ENCODE peak calls at places on chromosomes 2 and 18, in eight cellular contexts. M is mesothelial cell of epicardium, K is GM12878, U is GM10248, A is heart left ventricle, Z is astrocyte of the spinal cord, G is cardiac muscle cell, J is BE2C. S is an unnamed sample.

GRCh38 chr18:7170292-7170691 is 52.7 kb upstream of the LAMA1 start:
- DNase-seq in A (no peak), U (no peak), Z (no peak), K (no peak), M (no peak), J (no peak), G (no peak), S (no peak)

GRCh38 chr2:64485961-64486360 is 32.0 kb downstream of the LGALSL start:
- DNase-seq in U (no peak), J (no peak), A (no peak), G (peak), M (no peak), Z (no peak), K (no peak), S (no peak)

GRCh38 chr2:128115921-128116320 is 24.9 kb downstream of the UGGT1 start:
- DNase-seq in G (no peak), K (no peak), Z (no peak), J (no peak), U (no peak), A (no peak), M (no peak), S (no peak)

GRCh38 chr2:133148187-133148586 is 420.1 kb downstream of the NCKAP5 start:
- DNase-seq in A (no peak), K (no peak), U (no peak), Z (no peak), G (no peak), M (no peak), J (no peak), S (no peak)

GRCh38 chr2:50126845-50127244 is 905.1 kb downstream of the NRXN1 start:
- DNase-seq in A (no peak), K (no peak), Z (no peak), G (no peak), M (peak), U (no peak), J (peak), S (no peak)

GRCh38 chr2:164700390-164700789 is 79.1 kb upstream of the GRB14 start:
- DNase-seq in J (no peak), M (no peak), U (no peak), A (no peak), G (no peak), K (no peak), Z (peak), S (no peak)

GRCh38 chr2:164839914-164840457 is 1.6 kb downstream of the COBLL1 start:
- DNase-seq in M (no peak), K (no peak), A (no peak), Z (peak), U (no peak), G (peak), J (no peak), S (no peak)

GRCh38 chr2:204024503-204024902 is 87.9 kb downstream of the ICOS start:
- DNase-seq in Z (peak), K (no peak), G (peak), J (peak), A (no peak), U (no peak), M (no peak), S (peak)

GRCh38 chr2:118881490-118882129 is 34.2 kb upstream of the EN1 start:
- DNase-seq in G (peak), A (peak), J (peak), Z (peak), M (peak), K (no peak), U (peak), S (peak)

GRCh38 chr2:215571693-215572092 is 135.8 kb upstream of the FN1 start:
- DNase-seq in G (no peak), M (no peak), U (no peak), K (no peak), A (no peak), J (no peak), Z (no peak), S (no peak)

GRCh38 chr2:20108655-20109396 is 57.4 kb upstream of the LAPTM4A start:
- DNase-seq in J (no peak), G (no peak), M (no peak), Z (no peak), A (no peak), K (no peak), U (no peak), S (no peak)

GRCh38 chr18:74128114-74128513 is 19.5 kb downstream of the FBXO15 start:
- DNase-seq in Z (no peak), K (no peak), G (no peak), J (no peak), U (no peak), M (no peak), A (no peak), S (no peak)

GRCh38 chr18:25349131-25349925 is 2.6 kb downstream of the ZNF521 start:
- DNase-seq in Z (peak), G (peak), K (no peak), U (peak), M (peak), A (peak), J (no peak), S (peak)

GRCh38 chr2:128347701-128348504 is 29.2 kb upstream of the HS6ST1 start:
- DNase-seq in Z (peak), K (no peak), U (peak), G (peak), M (no peak), A (peak), J (peak), S (no peak)

GRCh38 chr2:74385396-74385795 is 5.3 kb upstream of the DCTN1 start:
- DNase-seq in U (no peak), K (no peak), Z (no peak), J (no peak), G (peak), A (no peak), M (no peak), S (no peak)

GRCh38 chr2:44358498-44358897 is 2.8 kb downstream of the PREPL start:
- DNase-seq in U (peak), A (no peak), J (no peak), K (peak), G (peak), M (no peak), Z (peak), S (no peak)

GRCh38 chr2:178882666-178883440 is 75.6 kb upstream of the TTN start:
- DNase-seq in U (no peak), K (no peak), M (no peak), G (peak), Z (peak), A (no peak), J (no peak), S (no peak)

GRCh38 chr2:7707723-7708122 is 790.5 kb downstream of the RNF144A start:
- DNase-seq in Z (peak), A (no peak), U (no peak), J (no peak), G (no peak), M (no peak), K (no peak), S (no peak)

GRCh38 chr2:157233506-157233905 is 24.0 kb upstream of the GALNT5 start:
- DNase-seq in K (no peak), U (no peak), M (no peak), A (no peak), Z (peak), G (peak), J (no peak), S (no peak)

GRCh38 chr2:186569906-186570305 is 19.9 kb upstream of the ITGAV start:
- DNase-seq in Z (peak), M (no peak), A (no peak), U (no peak), K (no peak), G (no peak), J (no peak), S (no peak)

GRCh38 chr2:19231625-19232024 is 126.8 kb downstream of the OSR1 start:
- DNase-seq in A (no peak), G (no peak), K (no peak), J (no peak), U (no peak), Z (no peak), M (no peak), S (no peak)

GRCh38 chr2:45452866-45453265 is 158.2 kb downstream of the SRBD1 start:
- DNase-seq in A (peak), Z (peak), U (no peak), J (no peak), G (peak), M (no peak), K (no peak), S (no peak)

GRCh38 chr2:210180494-210180893 is 9.3 kb upstream of the KANSL1L start:
- DNase-seq in A (no peak), U (no peak), Z (no peak), G (no peak), K (no peak), M (no peak), J (no peak), S (no peak)

GRCh38 chr2:100891911-100892642 is 72.1 kb downstream of the NPAS2 start:
- DNase-seq in G (peak), K (no peak), M (no peak), U (no peak), Z (peak), J (no peak), A (no peak), S (no peak)

GRCh38 chr2:39435974-39436591 is 1.0 kb downstream of the MAP4K3 start:
- DNase-seq in A (no peak), M (no peak), Z (peak), J (no peak), U (no peak), G (peak), K (no peak), S (peak)

GRCh38 chr2:105324732-105325131 is 4.8 kb downstream of the TGFBRAP1 start:
- DNase-seq in U (no peak), J (no peak), K (no peak), Z (peak), M (no peak), A (no peak), G (peak), S (no peak)

GRCh38 chr2:3102915-3103569 is 274.6 kb downstream of the EIPR1 start:
- DNase-seq in A (no peak), U (peak), Z (no peak), J (no peak), K (no peak), G (no peak), M (no peak), S (no peak)

GRCh38 chr2:150584081-150584480 is 96.6 kb upstream of the RND3 start:
- DNase-seq in M (no peak), A (no peak), K (no peak), G (no peak), U (no peak), Z (no peak), J (no peak), S (no peak)

DNA sequence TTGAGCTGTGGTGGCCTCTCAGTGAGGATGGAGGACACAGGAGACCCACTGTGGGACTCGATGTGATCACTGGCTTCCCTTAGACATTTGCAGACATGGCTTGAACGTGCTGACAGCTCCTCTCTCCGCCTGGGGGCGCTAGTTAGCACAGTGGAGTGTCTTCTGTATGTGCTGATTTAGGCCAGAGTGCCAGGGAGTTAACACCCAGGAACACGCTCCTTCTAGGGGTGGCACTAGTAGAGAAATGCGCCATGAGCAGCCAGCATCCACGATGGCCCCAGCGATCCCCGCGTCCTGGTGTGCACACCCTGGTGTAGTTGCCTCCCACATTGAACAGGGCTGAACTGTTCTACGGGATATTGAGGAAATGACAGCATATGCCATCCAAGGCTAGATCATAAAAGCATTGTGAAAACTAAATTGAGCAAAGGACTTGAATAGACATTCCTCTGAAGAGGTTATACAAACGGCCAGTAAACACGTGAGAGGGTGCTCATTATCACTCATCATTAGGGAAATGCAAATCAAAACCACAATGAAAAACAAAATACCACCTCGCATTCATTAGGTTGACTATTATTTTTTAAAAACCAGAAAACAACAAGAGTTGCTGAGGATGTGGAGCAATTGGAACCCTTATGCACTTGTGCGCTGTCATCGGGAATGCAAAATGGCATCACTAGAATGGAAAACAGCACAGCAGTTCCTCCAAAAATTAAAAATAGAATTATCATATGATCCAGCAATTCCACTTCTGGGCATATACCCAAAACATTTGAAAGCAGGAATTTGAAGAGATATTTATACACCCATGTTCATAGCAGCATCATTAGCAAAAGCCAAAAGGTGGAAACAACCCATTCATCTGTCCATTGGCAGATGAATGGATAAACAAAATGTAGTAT is 11.6 kb upstream of the NMUR1 start:
- DNase-seq in A (no peak), U (peak), G (peak), Z (no peak), J (no peak), M (no peak), K (no peak), S (no peak)
- TF ChIP-seq CTCF in A (no peak), U (no peak), G (peak), Z (peak), J (peak), M (no peak), K (no peak), S (peak)

GRCh38 chr2:233031556-233032500 is 644 bp upstream of the NEU2 start:
- DNase-seq in Z (no peak), A (no peak), U (no peak), G (no peak), K (no peak), M (no peak), J (no peak), S (no peak)
- TF ChIP-seq CTCF in Z (no peak), A (no peak), U (no peak), G (no peak), K (no peak), M (no peak), J (no peak), S (no peak)

GRCh38 chr2:120224256-120224655 is 1.1 kb upstream of the TMEM185B start:
- DNase-seq in J (no peak), Z (no peak), A (no peak), G (no peak), M (no peak), K (no peak), U (no peak), S (no peak)

GRCh38 chr2:120222186-120223033 is 790 bp downstream of the TMEM185B start:
- DNase-seq in M (no peak), K (no peak), J (no peak), U (no peak), G (no peak), Z (no peak), A (no peak), S (no peak)

GRCh38 chr2:120221616-120222015 is 1.6 kb downstream of the TMEM185B start:
- DNase-seq in J (no peak), Z (no peak), K (no peak), A (no peak), U (no peak), G (no peak), M (no peak), S (no peak)

GRCh38 chr2:120224735-120225548 is 1.7 kb upstream of the TMEM185B start:
- DNase-seq in M (no peak), G (no peak), J (no peak), Z (no peak), U (no peak), A (no peak), K (no peak), S (no peak)

DNA sequence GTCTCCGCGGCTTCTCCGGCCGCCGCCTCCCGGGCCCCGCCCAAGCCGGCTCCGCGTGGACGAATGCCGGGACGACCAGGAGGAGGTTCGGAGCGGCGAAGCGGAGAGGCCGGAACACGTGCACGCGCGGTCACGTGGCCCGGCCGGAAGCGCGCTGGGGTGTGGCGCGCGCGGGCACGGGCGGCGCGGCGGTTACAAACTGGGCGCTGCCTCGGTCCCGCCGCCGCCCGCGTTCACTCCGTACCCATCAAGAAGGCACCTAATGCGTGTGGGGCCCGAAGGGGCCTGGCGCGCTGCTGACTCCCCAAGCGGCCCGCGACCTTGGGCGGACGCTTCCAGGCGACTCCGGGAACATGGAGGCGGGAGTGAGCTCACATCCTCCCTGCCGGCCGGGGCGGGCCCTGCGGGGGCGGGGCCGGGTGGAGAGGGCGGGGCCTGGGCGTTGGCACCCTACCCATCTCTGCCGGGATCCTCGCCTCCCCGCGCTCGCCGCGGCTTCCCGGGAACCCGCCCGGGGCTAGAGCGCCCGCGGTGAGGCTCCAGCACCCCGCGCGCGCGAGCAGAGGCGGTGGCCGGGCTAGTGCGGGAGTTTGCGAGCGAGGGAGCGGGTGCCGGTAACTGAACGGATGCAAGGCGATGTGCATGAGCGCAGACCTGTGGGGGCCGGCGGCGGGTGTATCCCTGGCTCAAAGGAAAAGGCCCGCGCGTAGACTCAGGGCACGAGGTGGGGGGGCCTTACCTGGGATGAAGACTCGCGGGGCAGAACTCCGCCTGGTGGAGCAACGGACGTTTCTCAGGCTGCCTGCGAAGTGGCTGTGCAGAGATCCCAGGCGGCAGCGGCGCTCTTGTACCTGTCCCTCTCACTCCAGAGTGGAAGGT is at the start of gene TMEM185B:
- DNase-seq in U (peak), G (peak), A (peak), K (no peak), M (peak), J (peak), Z (peak), S (peak)
- TF ChIP-seq CTCF in U (no peak), G (peak), A (peak), K (peak), M (peak), J (no peak), Z (peak), S (peak)

DNA sequence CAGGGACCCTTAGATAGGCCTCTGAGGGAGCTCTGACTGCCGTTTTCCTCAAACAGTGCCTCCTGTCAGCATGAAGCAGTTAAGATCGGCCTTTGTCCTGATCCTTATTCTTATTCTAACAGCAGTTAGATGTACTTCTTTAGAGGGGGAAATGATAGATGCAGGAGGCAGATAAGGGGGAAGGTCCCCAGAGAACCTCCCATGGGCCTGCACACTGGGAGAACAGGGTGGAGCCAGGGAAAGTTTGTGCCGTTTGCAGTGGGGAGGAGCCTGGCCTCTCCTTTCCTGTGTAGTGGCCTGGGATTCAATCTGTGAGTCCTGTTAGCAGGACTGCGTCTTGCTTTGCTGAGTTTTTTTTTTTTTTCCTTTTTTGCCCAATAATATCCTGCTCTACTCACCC is 7.9 kb upstream of the INPP4A start:
- DNase-seq in A (no peak), J (no peak), U (no peak), K (no peak), M (no peak), G (no peak), Z (no peak), S (no peak)
- TF ChIP-seq CTCF in A (no peak), J (no peak), U (no peak), K (no peak), M (no peak), G (no peak), Z (no peak), S (no peak)

GRCh38 chr18:68172842-68173549 is 541.9 kb downstream of the TMX3 start:
- DNase-seq in U (no peak), J (no peak), A (peak), K (no peak), M (no peak), Z (no peak), G (peak), S (peak)
- TF ChIP-seq CTCF in U (no peak), J (peak), A (no peak), K (no peak), M (no peak), Z (no peak), G (no peak), S (peak)

GRCh38 chr18:57586243-57587049 is at the start of gene FECH:
- DNase-seq in G (peak), J (peak), U (peak), A (peak), Z (peak), K (no peak), M (peak), S (peak)
- TF ChIP-seq CTCF in G (no peak), J (no peak), U (no peak), A (no peak), Z (no peak), K (no peak), M (no peak), S (peak)

DNA sequence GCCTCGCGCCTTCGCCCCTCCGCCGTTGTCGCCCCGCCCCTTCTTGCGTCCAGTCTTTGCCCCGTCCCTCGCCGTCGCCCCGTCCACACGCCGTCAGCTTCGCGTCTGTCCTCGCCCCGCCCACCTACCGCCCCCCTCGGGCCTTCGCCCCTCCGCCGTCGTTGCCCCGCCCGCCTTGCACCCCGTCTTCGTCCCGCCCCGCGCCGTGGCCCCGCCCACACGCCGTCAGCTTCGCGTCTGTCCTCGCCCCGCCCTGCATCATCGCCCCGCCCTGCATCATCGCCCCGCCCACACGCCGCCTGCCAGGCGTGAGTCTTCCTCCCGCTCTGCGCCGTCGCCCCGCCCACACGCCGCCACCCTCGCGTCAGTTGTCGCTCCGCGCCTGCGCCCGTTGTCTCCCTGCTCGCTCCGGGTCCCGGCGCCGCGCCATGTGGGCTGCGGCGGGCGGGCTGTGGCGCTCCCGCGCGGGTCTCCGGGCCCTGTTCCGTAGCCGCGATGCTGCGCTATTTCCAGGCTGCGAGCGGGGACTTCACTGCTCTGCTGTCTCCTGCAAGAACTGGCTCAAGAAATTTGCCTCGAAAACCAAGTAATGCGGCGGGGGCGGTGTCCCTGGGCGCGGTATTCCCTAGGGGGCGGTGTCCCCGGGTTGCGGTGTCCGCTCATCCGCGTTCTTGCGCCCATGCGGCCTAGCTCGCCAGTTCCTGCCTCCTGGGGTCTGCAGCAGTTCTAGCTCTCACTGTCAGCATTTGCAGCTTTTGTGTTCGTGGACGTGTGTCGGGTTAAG is at the start of gene RBFA:
- DNase-seq in M (peak), G (peak), K (peak), U (peak), A (peak), Z (peak), J (peak), S (peak)
- TF ChIP-seq CTCF in M (peak), G (peak), K (peak), U (peak), A (peak), Z (peak), J (no peak), S (peak)

GRCh38 chr2:103959174-103960125 is 894.5 kb upstream of the POU3F3 start:
- DNase-seq in M (peak), J (peak), U (peak), Z (peak), G (peak), K (no peak), A (no peak), S (peak)
- TF ChIP-seq CTCF in M (peak), J (peak), U (peak), Z (peak), G (no peak), K (peak), A (no peak), S (peak)

S was measured in neural crest cell.